ENCODE peak calls at places on chromosome 20, in five cellular contexts. F is posterior vena cava; B is SW480; G is activated T-cell treated with anti-CD3 and anti-CD28 coated beads, Interleukin-2, amount 50 U/mL, for 72 hours; D is nephron progenitor cell. Z is an unnamed sample.
A peak's percentile ranks its signal among the peaks of the same experiment; 100 is the strongest.

GRCh38 chr20:4740774-4741431 is 19.2 kb downstream of the PRND start:
- DNase-seq in G (peak; percentile 69), D (peak; percentile 76), F (no peak), B (peak; percentile 46), Z (peak; percentile 55)

GRCh38 chr20:35012227-35013069 is 56.8 kb downstream of the MYH7B start:
- DNase-seq in G (no peak), D (no peak), B (no peak), F (peak; percentile 78), Z (no peak)

GRCh38 chr20:38404016-38404415 is 31.1 kb downstream of the SNHG17 start:
- DNase-seq in B (no peak), G (no peak), F (no peak), D (no peak), Z (no peak)

GRCh38 chr20:22339091-22339881 is 245.1 kb downstream of the FOXA2 start:
- DNase-seq in D (peak; percentile 66), B (peak; percentile 86), G (peak; percentile 46), F (no peak), Z (peak; percentile 90)

GRCh38 chr20:219290-220115 is 7.6 kb upstream of the DEFB129 start:
- DNase-seq in G (no peak), F (no peak), D (peak; percentile 14), B (peak; percentile 66), Z (peak; percentile 67)

GRCh38 chr20:35021063-35021462 is 65.4 kb downstream of the MYH7B start:
- DNase-seq in G (no peak), B (no peak), D (no peak), F (peak; percentile 58), Z (no peak)

GRCh38 chr20:10578607-10579006 is 95.2 kb downstream of the JAG1 start:
- DNase-seq in G (no peak), D (no peak), B (peak; percentile 91), F (no peak), Z (peak; percentile 87)

GRCh38 chr20:1473244-1473635 is 6.6 kb upstream of the NSFL1C start:
- DNase-seq in B (no peak), G (no peak), D (no peak), F (no peak), Z (no peak)

GRCh38 chr20:54063998-54064676 is 6.3 kb downstream of the BCAS1 start:
- DNase-seq in G (peak; percentile 59), F (no peak), D (no peak), B (no peak), Z (no peak)

Z was measured in DMS53.